ENCODE peak calls at places on chromosomes 13 and 19, in four cellular contexts. R is HCT116, G is K562, A is SK-N-SH. E is an unnamed sample. For H3K4me1, the result is how much of the 10 kb centered on the place peaks cover.

GRCh38 chr19:53333071-53333465 is 481 bp upstream of the ZNF845 start:
- DNase-seq in R (no peak), G (peak), A (peak), E (peak)

GRCh38 chr19:21749090-21749489 is 18.3 kb downstream of the ZNF100 start:
- DNase-seq in R (no peak), G (no peak), A (no peak), E (no peak)

GRCh38 chr13:29428310-29428991 is 167.0 kb downstream of the SLC7A1 start:
- DNase-seq in R (peak), G (no peak), A (peak), E (peak)

GRCh38 chr19:3335431-3336350 is 30.7 kb upstream of the NFIC start:
- DNase-seq in R (no peak), G (no peak), A (no peak), E (no peak)

GRCh38 chr13:66714795-66715194 is 515.3 kb downstream of the PCDH9 start:
- DNase-seq in R (no peak), G (no peak), A (no peak), E (peak)

GRCh38 chr19:13859361-13859880 is 17.5 kb upstream of the NANOS3 start:
- DNase-seq in R (no peak), G (peak), A (peak), E (peak)

GRCh38 chr19:44530777-44531176 is 1.3 kb upstream of the CEACAM20 start:
- DNase-seq in R (no peak), G (no peak), A (no peak), E (no peak)

GRCh38 chr13:98041081-98041820 is 87.8 kb downstream of the IPO5 start:
- DNase-seq in R (no peak), G (no peak), A (no peak), E (no peak)

GRCh38 chr19:29966594-29967249 is 24.7 kb downstream of the URI1 start:
- DNase-seq in R (no peak), G (no peak), A (no peak), E (peak)

GRCh38 chr13:20303636-20304035 is 71.5 kb upstream of the GJB6 start:
- DNase-seq in R (no peak), G (no peak), A (no peak), E (no peak)

GRCh38 chr13:103250071-103250470 is 183.9 kb upstream of the SLC10A2 start:
- DNase-seq in R (no peak), G (no peak), A (no peak), E (no peak)

GRCh38 chr19:55146078-55146647 is 2.8 kb downstream of the TNNT1 start:
- DNase-seq in R (peak), G (peak), A (peak), E (peak)

GRCh38 chr13:28558126-28558525 is 63.2 kb upstream of the FLT1 start:
- DNase-seq in R (no peak), G (no peak), A (no peak), E (peak)

GRCh38 chr19:50264483-50265186 is 61.2 kb downstream of the MYH14 start:
- DNase-seq in R (no peak), G (peak), A (no peak), E (peak)

GRCh38 chr13:112970552-112971287 is 1.7 kb downstream of the MCF2L start:
- DNase-seq in R (no peak), G (no peak), A (no peak), E (no peak)

GRCh38 chr19:1259873-1260748 is 9.0 kb upstream of the CIRBP start:
- DNase-seq in R (no peak), G (no peak), A (no peak), E (peak)

GRCh38 chr19:1261863-1262686 is 7.1 kb upstream of the CIRBP start:
- DNase-seq in R (no peak), G (no peak), A (no peak), E (no peak)

GRCh38 chr19:1260749-1261511 is 8.2 kb upstream of the CIRBP start:
- DNase-seq in R (peak), G (peak), A (peak), E (peak)

GRCh38 chr19:1262687-1263123 is 6.4 kb upstream of the CIRBP start:
- DNase-seq in R (no peak), G (no peak), A (no peak), E (no peak)

DNA sequence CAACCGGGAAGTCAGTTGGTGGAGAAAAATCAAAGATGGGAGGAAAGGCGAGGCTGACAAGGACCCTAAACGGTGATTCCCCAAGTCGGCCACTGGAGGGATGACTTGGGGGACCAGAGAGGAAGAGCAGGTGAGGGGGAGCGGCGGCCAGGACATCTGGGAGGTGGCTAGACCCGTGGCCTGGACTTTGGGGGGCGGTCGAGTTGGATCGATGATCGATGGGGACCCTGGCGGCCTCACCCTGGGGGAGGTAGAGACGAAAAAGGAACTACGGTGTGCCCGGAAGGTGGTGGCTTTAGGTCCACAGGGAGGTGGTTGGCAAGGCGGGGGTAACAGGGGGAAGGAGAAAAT is 7.6 kb upstream of the CIRBP start:
- DNase-seq in R (no peak), G (no peak), A (no peak), E (peak)
- H3K4me1 ChIP-seq in R (half or more), G (half or more), A (half or more), E (under half)

GRCh38 chr19:33551676-33552075 is 30.1 kb upstream of the PEPD start:
- DNase-seq in R (no peak), G (no peak), A (no peak), E (no peak)
- H3K9ac ChIP-seq in R (no peak), G (no peak), A (no peak), E (no peak)

GRCh38 chr19:2059422-2060201 is 8.6 kb upstream of the MKNK2 start:
- DNase-seq in R (peak), G (peak), A (peak), E (peak)

GRCh38 chr19:2056810-2057192 is 5.8 kb upstream of the MKNK2 start:
- DNase-seq in R (no peak), G (no peak), A (no peak), E (no peak)

GRCh38 chr19:2061093-2061935 is 10.3 kb upstream of the MKNK2 start:
- DNase-seq in R (peak), G (peak), A (peak), E (peak)

GRCh38 chr19:2057484-2058469 is 6.7 kb upstream of the MKNK2 start:
- DNase-seq in R (no peak), G (no peak), A (no peak), E (no peak)

DNA sequence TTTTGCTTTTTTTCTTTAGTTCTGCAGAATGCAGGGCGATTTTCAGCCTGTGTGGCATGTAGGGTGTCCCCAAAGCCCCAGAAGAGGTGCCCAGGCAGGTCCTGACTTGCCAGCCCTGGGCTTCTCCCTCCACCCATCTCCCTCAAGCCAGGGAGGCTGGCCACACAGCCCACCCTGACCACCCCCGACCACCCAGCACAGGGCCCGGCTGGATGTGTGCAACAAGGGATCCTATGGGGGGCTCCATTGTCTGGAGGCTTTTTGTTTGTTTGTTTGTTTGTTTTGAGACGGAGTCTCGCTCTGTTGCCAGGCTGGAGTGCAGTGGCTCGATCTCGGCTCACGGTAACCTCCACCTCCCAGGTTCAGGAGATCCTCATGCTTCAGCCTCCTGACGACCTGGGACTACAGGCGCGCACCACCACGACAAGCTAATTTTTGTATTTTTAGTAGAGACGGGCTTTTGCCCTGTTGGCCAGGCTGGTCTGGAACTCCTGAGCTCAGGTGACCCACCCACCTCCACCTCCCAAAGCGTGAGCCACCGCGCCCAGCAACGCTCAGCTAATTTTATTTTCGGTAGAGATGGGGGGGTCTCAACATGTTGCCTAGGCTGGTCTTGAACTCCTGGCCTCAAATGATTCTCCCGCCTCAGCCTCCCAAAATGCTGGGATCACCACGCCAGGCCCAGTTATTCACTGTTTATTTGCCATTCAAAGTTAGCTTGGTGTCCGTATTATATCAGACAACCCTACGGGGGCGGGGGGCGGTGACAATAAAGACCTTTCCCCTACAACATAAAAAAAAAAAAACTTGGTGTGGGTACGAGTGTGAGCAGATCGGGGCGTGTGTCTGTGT is 7.8 kb upstream of the MKNK2 start:
- DNase-seq in R (no peak), G (no peak), A (no peak), E (no peak)
- H3K4me3 ChIP-seq in R (peak), G (peak), A (no peak), E (no peak)

DNA sequence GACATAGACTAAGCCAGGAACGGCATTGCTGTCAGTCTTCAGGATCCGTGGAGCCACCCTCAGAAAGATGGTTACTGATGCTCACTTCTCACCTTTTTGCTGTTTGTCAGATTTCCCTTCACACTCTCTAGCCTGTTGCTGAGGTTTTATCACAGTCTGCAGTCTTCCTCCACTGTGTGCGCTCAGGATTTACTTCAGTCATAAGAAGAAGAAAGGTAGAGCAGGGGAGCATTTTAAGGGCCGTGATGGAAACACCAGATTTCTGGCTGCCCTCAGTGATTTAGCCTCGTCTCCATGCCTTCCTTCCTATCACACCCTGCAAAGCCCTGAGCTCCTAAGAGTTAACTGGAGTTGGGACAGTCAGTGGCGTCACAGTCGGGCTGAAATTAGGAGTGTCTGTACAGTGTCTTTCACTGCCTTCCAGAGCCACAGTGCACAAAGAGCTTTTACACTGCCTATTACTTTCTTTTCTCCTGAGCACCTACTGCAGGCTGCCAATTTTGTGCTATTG is 60.0 kb upstream of the GPR183 start:
- DNase-seq in R (no peak), G (no peak), A (no peak), E (no peak)
- H3K4me1 ChIP-seq in R (under half), G (under half), A (under half), E (under half)

GRCh38 chr19:11735375-11735774 is 3.4 kb downstream of the ZNF823 start:
- DNase-seq in R (no peak), G (no peak), A (no peak), E (no peak)

GRCh38 chr19:11738746-11739620 is at the start of gene ZNF823:
- DNase-seq in R (peak), G (peak), A (peak), E (peak)

GRCh38 chr19:11737964-11738745 is 591 bp downstream of the ZNF823 start:
- DNase-seq in R (no peak), G (peak), A (peak), E (peak)

GRCh38 chr19:11736696-11737095 is 2.0 kb downstream of the ZNF823 start:
- DNase-seq in R (no peak), G (peak), A (peak), E (peak)
- H3K9ac ChIP-seq in R (no peak), G (no peak), A (no peak), E (no peak)

GRCh38 chr13:23440821-23441608 is 7.5 kb upstream of the SACS start:
- DNase-seq in R (no peak), G (no peak), A (no peak), E (no peak)
- H3K4me3 ChIP-seq in R (no peak), G (no peak), A (no peak), E (no peak)

GRCh38 chr13:48983331-48983730 is 7.6 kb downstream of the FNDC3A start:
- DNase-seq in R (no peak), G (no peak), A (no peak), E (no peak)
- H3K4me1 ChIP-seq in R (under half), G (under half), A (under half), E (under half)